ENCODE peak calls at places on chromosome 22, in four cellular contexts. J is A172, N is GM12878, O is GM18507. Y is an unnamed sample.

GRCh38 chr22:39946571-39947407 is 13.4 kb upstream of the TMA7B start:
- DNase-seq in J (no peak), N (no peak), O (no peak), Y (no peak)

GRCh38 chr22:37112084-37112728 is 2.7 kb upstream of the TMPRSS6 start:
- DNase-seq in J (no peak), N (no peak), O (no peak), Y (no peak)

GRCh38 chr22:35971418-35972119 is 57.1 kb downstream of the RBFOX2 start:
- DNase-seq in J (peak), N (no peak), O (no peak), Y (peak)

GRCh38 chr22:28429711-28430110 is 249.9 kb downstream of the TTC28 start:
- DNase-seq in J (no peak), N (no peak), O (no peak), Y (no peak)

GRCh38 chr22:20105456-20106204 is 10.3 kb upstream of the RANBP1 start:
- DNase-seq in J (no peak), N (no peak), O (no peak), Y (no peak)

GRCh38 chr22:21055880-21056319 is 10.2 kb downstream of the LRRC74B start:
- DNase-seq in J (no peak), N (no peak), O (no peak), Y (no peak)

GRCh38 chr22:32042924-32043323 is at the start of gene SLC5A1:
- DNase-seq in J (no peak), N (no peak), O (no peak), Y (no peak)

GRCh38 chr22:50527921-50528681 is 1.7 kb downstream of the TYMP start:
- DNase-seq in J (no peak), N (no peak), O (no peak), Y (no peak)

GRCh38 chr22:46613606-46613997 is 6.6 kb upstream of the GRAMD4 start:
- DNase-seq in J (peak), N (peak), O (peak), Y (no peak)

GRCh38 chr22:47046411-47047065 is 284.1 kb downstream of the TBC1D22A start:
- DNase-seq in J (no peak), N (no peak), O (no peak), Y (no peak)

GRCh38 chr22:46902436-46902835 is 140.0 kb downstream of the TBC1D22A start:
- DNase-seq in J (no peak), N (no peak), O (no peak), Y (no peak)

Y was measured in skeletal muscle cell.